ENCODE peak calls at places on chromosomes 6 and 20, in four cellular contexts. One of them, this sample, is unnamed.

GRCh38 chr6:157842213-157842612 is 19.2 kb downstream of the SNX9 start:
- DNase-seq in OCI-LY7: no peak
- DNase-seq in HCT116: no peak
- DNase-seq in DND-41: no peak
- DNase-seq in this sample: no peak

GRCh38 chr6:16331328-16332174 is 93.2 kb downstream of the GMPR start:
- DNase-seq in DND-41: peak; percentile 33
- DNase-seq in OCI-LY7: peak; percentile 63
- DNase-seq in HCT116: no peak
- DNase-seq in this sample: peak; percentile 60

GRCh38 chr20:12575352-12576095 is 433.2 kb upstream of the SPTLC3 start:
- DNase-seq in HCT116: no peak
- DNase-seq in DND-41: no peak
- DNase-seq in OCI-LY7: no peak
- DNase-seq in this sample: no peak

GRCh38 chr20:36929691-36930090 is 21.8 kb downstream of the SAMHD1 start:
- DNase-seq in HCT116: no peak
- DNase-seq in OCI-LY7: no peak
- DNase-seq in DND-41: no peak
- DNase-seq in this sample: no peak

GRCh38 chr20:20085071-20085470 is 32.7 kb downstream of the CFAP61 start:
- DNase-seq in OCI-LY7: no peak
- DNase-seq in HCT116: no peak
- DNase-seq in DND-41: no peak
- DNase-seq in this sample: no peak

GRCh38 chr20:37956099-37956498 is 53.2 kb downstream of the VSTM2L start:
- DNase-seq in DND-41: no peak
- DNase-seq in OCI-LY7: no peak
- DNase-seq in HCT116: no peak
- DNase-seq in this sample: no peak

GRCh38 chr6:135904666-135905065 is 53.2 kb downstream of the PDE7B start:
- DNase-seq in HCT116: no peak
- DNase-seq in OCI-LY7: no peak
- DNase-seq in DND-41: no peak
- DNase-seq in this sample: no peak

GRCh38 chr6:24394777-24395437 is 7.8 kb upstream of the MRS2 start:
- DNase-seq in HCT116: no peak
- DNase-seq in DND-41: no peak
- DNase-seq in OCI-LY7: no peak
- DNase-seq in this sample: no peak

GRCh38 chr6:135002229-135002844 is 52.3 kb downstream of the HBS1L start:
- DNase-seq in OCI-LY7: peak; percentile 38
- DNase-seq in DND-41: no peak
- DNase-seq in HCT116: peak; percentile 4
- DNase-seq in this sample: peak; percentile 56

GRCh38 chr6:153790881-153791473 is 248.1 kb upstream of the OPRM1 start:
- DNase-seq in DND-41: peak; percentile 6
- DNase-seq in HCT116: peak; percentile 15
- DNase-seq in OCI-LY7: peak; percentile 1
- DNase-seq in this sample: no peak

GRCh38 chr6:15160812-15161211 is 85.1 kb upstream of the JARID2 start:
- DNase-seq in OCI-LY7: no peak
- DNase-seq in HCT116: no peak
- DNase-seq in DND-41: no peak
- DNase-seq in this sample: no peak

GRCh38 chr6:69007781-69008180 is 372.7 kb downstream of the ADGRB3 start:
- DNase-seq in OCI-LY7: no peak
- DNase-seq in DND-41: no peak
- DNase-seq in HCT116: no peak
- DNase-seq in this sample: no peak

GRCh38 chr6:127582777-127583462 is 5.9 kb downstream of the C6orf58 start:
- DNase-seq in OCI-LY7: no peak
- DNase-seq in DND-41: no peak
- DNase-seq in HCT116: peak; percentile 58
- DNase-seq in this sample: no peak

GRCh38 chr20:3997446-3997845 is 17.9 kb downstream of the RNF24 start:
- DNase-seq in OCI-LY7: no peak
- DNase-seq in HCT116: no peak
- DNase-seq in DND-41: no peak
- DNase-seq in this sample: no peak

GRCh38 chr6:118667988-118668387 is 16.6 kb upstream of the CEP85L start:
- DNase-seq in DND-41: no peak
- DNase-seq in HCT116: no peak
- DNase-seq in OCI-LY7: no peak
- DNase-seq in this sample: no peak

GRCh38 chr6:33616913-33617312 is 4.2 kb upstream of the ITPR3 start:
- DNase-seq in OCI-LY7: no peak
- DNase-seq in DND-41: no peak
- DNase-seq in HCT116: no peak
- DNase-seq in this sample: no peak

GRCh38 chr20:21665687-21666446 is 39.6 kb upstream of the PAX1 start:
- DNase-seq in HCT116: no peak
- DNase-seq in OCI-LY7: no peak
- DNase-seq in DND-41: no peak
- DNase-seq in this sample: no peak

GRCh38 chr6:27188885-27189418 is 58.5 kb upstream of the PRSS16 start:
- DNase-seq in DND-41: peak; percentile 68
- DNase-seq in OCI-LY7: peak; percentile 74
- DNase-seq in HCT116: peak; percentile 64
- DNase-seq in this sample: peak; percentile 84

GRCh38 chr6:27183082-27183832 is 64.2 kb upstream of the PRSS16 start:
- DNase-seq in HCT116: no peak
- DNase-seq in OCI-LY7: no peak
- DNase-seq in DND-41: no peak
- DNase-seq in this sample: no peak

GRCh38 chr6:27188206-27188884 is 59.2 kb upstream of the PRSS16 start:
- DNase-seq in HCT116: peak; percentile 44
- DNase-seq in DND-41: peak; percentile 52
- DNase-seq in OCI-LY7: peak; percentile 18
- DNase-seq in this sample: peak; percentile 21
- H2AFZ ChIP-seq in HCT116: peak overlapping the region; percentile 90
- H2AFZ ChIP-seq in DND-41: peak overlapping the region; percentile 94
- H2AFZ ChIP-seq in OCI-LY7: peak overlapping the region; percentile 70
- H2AFZ ChIP-seq in this sample: peak overlapping the region; percentile 84

DNA sequence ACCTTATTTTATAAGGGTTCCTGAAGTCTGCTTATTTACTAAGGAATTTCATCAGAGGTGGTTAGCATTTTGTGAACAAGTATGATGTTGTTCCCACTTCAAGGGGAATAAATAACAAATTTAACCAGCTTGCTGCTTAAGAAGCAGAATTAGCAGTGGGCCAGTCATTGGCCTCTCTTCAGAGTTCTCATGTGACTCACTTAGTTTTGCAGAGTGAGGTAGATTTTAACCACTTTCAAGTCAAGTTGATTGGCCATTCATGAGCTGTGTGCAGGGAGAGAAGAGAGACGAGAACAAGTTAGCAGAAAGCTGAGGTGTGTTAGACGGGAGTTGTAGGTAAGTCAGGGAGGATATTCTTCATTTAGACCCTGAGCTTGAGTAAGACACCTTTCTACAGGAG is 18.1 kb downstream of the TOP1 start:
- DNase-seq in OCI-LY7: no peak
- DNase-seq in HCT116: no peak
- DNase-seq in DND-41: no peak
- DNase-seq in this sample: no peak
- H3K4me2 ChIP-seq in OCI-LY7: peak overlapping the region; percentile 71
- H3K4me2 ChIP-seq in HCT116: peak overlapping the region; percentile 49
- H3K4me2 ChIP-seq in DND-41: peak overlapping the region; percentile 34
- H3K4me2 ChIP-seq in this sample: peak overlapping the region; percentile 87

GRCh38 chr20:32013326-32013725 is 3.1 kb downstream of the CCM2L start:
- DNase-seq in OCI-LY7: no peak
- DNase-seq in HCT116: no peak
- DNase-seq in DND-41: no peak
- DNase-seq in this sample: no peak
- H2AFZ ChIP-seq in OCI-LY7: no peak overlapping the region
- H2AFZ ChIP-seq in HCT116: no peak overlapping the region
- H2AFZ ChIP-seq in DND-41: no peak overlapping the region
- H2AFZ ChIP-seq in this sample: no peak overlapping the region

DNA sequence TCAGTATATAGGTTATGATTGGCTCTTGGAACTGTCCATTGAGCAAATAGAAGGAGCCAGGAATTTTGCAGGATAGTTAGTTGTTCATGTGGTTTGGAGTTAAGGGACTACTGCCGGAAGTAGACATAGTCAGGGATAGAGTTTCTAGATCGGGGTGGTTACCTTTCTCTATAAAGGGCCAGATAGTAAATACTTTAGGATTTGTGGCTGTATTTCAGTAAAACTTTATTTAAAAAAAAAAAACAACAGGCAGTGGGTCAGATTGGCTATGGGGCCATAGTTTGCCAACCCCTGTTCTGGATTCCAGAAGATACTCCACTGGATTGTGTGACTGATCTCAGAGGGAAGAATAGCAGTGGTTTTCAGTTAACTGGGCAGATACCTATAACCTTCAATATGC is 489.3 kb upstream of the SOX4 start:
- DNase-seq in DND-41: no peak
- DNase-seq in HCT116: no peak
- DNase-seq in OCI-LY7: no peak
- DNase-seq in this sample: no peak
- H3K4me2 ChIP-seq in DND-41: no peak overlapping the region
- H3K4me2 ChIP-seq in HCT116: no peak overlapping the region
- H3K4me2 ChIP-seq in OCI-LY7: no peak overlapping the region
- H3K4me2 ChIP-seq in this sample: no peak overlapping the region

DNA sequence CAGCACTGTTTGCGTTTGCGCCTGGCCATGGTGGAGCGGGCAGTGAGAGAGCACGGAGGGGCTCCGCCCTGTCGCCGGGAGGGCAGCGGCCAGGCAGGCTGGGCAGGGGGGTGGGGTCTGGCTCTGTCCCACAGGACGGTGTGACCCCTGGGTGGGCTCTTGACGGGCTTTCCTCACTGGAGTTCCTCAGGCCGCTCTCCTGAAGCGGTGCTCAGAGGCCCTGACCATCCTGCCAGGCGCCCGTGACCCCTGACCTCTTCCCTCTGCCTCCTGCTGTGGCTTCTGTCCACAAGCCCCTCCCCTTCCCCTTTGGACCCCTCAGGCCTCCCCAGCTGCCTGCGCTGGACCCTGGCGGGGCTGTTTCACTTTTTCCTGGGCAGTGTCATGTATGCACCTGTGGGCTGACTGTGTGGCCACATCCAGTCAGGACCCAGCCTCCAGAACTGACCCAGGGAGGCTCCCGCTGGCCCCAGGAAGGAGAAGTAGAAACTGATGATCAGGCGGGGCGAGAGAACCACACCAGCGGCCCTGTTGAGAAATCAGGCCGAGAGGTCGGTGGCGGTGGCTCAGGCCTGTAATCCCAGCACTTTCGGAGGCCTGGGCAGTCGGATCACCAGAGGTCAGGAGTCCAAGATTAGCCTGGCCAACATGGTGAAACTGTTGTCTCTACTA is 1.2 kb downstream of the OGFR start:
- DNase-seq in OCI-LY7: no peak
- DNase-seq in HCT116: no peak
- DNase-seq in DND-41: no peak
- DNase-seq in this sample: no peak
- H2AFZ ChIP-seq in OCI-LY7: no peak overlapping the region
- H2AFZ ChIP-seq in HCT116: no peak overlapping the region
- H2AFZ ChIP-seq in DND-41: no peak overlapping the region
- H2AFZ ChIP-seq in this sample: no peak overlapping the region

GRCh38 chr20:33827629-33828325 is 16.6 kb downstream of the CHMP4B start:
- DNase-seq in HCT116: no peak
- DNase-seq in OCI-LY7: peak; percentile 56
- DNase-seq in DND-41: no peak
- DNase-seq in this sample: peak; percentile 65

GRCh38 chr20:33830371-33830770 is 19.2 kb downstream of the CHMP4B start:
- DNase-seq in OCI-LY7: no peak
- DNase-seq in HCT116: no peak
- DNase-seq in DND-41: no peak
- DNase-seq in this sample: no peak

GRCh38 chr20:33828326-33828834 is 17.2 kb downstream of the CHMP4B start:
- DNase-seq in HCT116: no peak
- DNase-seq in OCI-LY7: peak; percentile 39
- DNase-seq in DND-41: no peak
- DNase-seq in this sample: peak; percentile 83

GRCh38 chr20:33828912-33829560 is 17.9 kb downstream of the CHMP4B start:
- DNase-seq in DND-41: no peak
- DNase-seq in OCI-LY7: no peak
- DNase-seq in HCT116: no peak
- DNase-seq in this sample: no peak

DNA sequence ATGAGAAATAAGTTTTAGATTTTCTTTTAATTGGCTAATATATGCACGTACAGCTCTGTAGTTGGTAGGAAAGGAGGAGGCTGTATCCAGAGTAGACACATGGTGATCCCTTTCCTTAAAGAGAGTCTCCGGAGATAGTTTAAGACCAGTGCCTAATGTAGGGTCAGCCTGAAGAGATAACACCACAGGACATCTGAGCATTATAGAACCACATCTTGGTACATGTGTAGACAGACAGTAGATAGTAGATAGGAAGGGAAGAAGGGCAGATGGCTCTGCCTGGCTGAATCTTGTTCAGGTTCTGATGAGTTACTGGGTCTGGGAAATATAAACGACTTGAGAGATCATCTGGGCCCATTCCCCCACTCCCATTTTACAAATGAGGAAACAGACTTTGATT is 18.5 kb downstream of the CHMP4B start:
- DNase-seq in HCT116: no peak
- DNase-seq in DND-41: no peak
- DNase-seq in OCI-LY7: no peak
- DNase-seq in this sample: no peak
- H3K4me2 ChIP-seq in HCT116: no peak overlapping the region
- H3K4me2 ChIP-seq in DND-41: no peak overlapping the region
- H3K4me2 ChIP-seq in OCI-LY7: no peak overlapping the region
- H3K4me2 ChIP-seq in this sample: peak overlapping the region; percentile 68

DNA sequence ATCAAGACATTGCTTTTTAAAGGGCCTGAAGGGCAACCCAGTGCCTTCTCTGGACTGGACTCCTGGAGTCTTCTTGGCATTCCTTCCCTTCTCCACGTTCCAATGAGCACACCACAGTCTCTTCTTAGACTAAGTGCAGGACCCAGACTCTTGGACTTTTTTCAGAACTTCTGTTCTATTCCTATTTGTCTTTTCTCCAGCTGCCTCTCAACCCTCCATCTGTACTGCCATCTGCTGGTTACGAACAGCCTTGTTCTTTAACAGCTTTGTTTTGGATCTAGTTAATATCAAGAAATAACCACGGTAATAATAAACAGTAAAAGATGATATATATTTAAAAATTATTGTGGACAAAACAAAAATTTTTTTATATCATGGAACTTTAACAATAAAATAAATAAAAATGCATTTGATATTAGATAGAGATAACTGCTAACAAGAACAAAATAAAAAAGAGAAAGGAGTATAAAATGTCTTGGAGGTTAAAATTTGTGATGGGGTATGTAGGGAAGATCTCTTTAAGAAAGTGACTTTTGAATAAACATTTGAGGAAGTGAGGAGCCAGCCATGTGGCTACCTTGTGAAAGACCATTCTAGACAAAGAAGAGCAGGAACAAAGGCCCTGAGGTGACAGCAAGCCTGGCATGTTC is 105.1 kb upstream of the HCRTR2 start:
- DNase-seq in OCI-LY7: peak; percentile 14
- DNase-seq in HCT116: peak; percentile 49
- DNase-seq in DND-41: peak; percentile 23
- DNase-seq in this sample: peak; percentile 41
- H2AFZ ChIP-seq in OCI-LY7: no peak overlapping the region
- H2AFZ ChIP-seq in HCT116: peak overlapping the region; percentile 95
- H2AFZ ChIP-seq in DND-41: no peak overlapping the region
- H2AFZ ChIP-seq in this sample: no peak overlapping the region